ENCODE peak calls at places on chromosomes 4 and X, in seven cellular contexts. One of them, this sample, is unnamed.

GRCh38 chr4:139815646-139816601 is 150.3 kb downstream of the MGST2 start:
- DNase-seq in GDM1: peak
- DNase-seq in effector CD8-positive, alpha-beta T cell: no peak
- DNase-seq in T follicular helper cell: no peak
- DNase-seq in SW 1271: no peak
- DNase-seq in tibial artery: no peak
- DNase-seq in neural crest cell: peak
- DNase-seq in this sample: peak

GRCh38 chr4:43048570-43048969 is 156.1 kb downstream of the GRXCR1 start:
- DNase-seq in GDM1: no peak
- DNase-seq in effector CD8-positive, alpha-beta T cell: no peak
- DNase-seq in T follicular helper cell: no peak
- DNase-seq in SW 1271: no peak
- DNase-seq in tibial artery: no peak
- DNase-seq in neural crest cell: no peak
- DNase-seq in this sample: no peak

GRCh38 chr4:180314972-180315371 is 1928.2 kb upstream of the TENM3 start:
- DNase-seq in GDM1: no peak
- DNase-seq in effector CD8-positive, alpha-beta T cell: no peak
- DNase-seq in T follicular helper cell: no peak
- DNase-seq in SW 1271: no peak
- DNase-seq in tibial artery: no peak
- DNase-seq in neural crest cell: no peak
- DNase-seq in this sample: no peak

GRCh38 chr4:83438719-83439118 is 16.9 kb downstream of the HELQ start:
- DNase-seq in GDM1: no peak
- DNase-seq in effector CD8-positive, alpha-beta T cell: no peak
- DNase-seq in T follicular helper cell: no peak
- DNase-seq in SW 1271: no peak
- DNase-seq in tibial artery: no peak
- DNase-seq in neural crest cell: no peak
- DNase-seq in this sample: no peak

GRCh38 chr4:127731406-127731805 is 1.2 kb downstream of the SLC25A31 start:
- DNase-seq in GDM1: no peak
- DNase-seq in effector CD8-positive, alpha-beta T cell: no peak
- DNase-seq in T follicular helper cell: no peak
- DNase-seq in SW 1271: no peak
- DNase-seq in tibial artery: no peak
- DNase-seq in neural crest cell: no peak
- DNase-seq in this sample: no peak

GRCh38 chrX:41064028-41064427 is 21.2 kb upstream of the USP9X start:
- DNase-seq in GDM1: no peak
- DNase-seq in effector CD8-positive, alpha-beta T cell: no peak
- DNase-seq in T follicular helper cell: no peak
- DNase-seq in SW 1271: no peak
- DNase-seq in tibial artery: no peak
- DNase-seq in neural crest cell: no peak
- DNase-seq in this sample: no peak

GRCh38 chr4:176001171-176002006 is 64.3 kb upstream of the WDR17 start:
- DNase-seq in GDM1: no peak
- DNase-seq in effector CD8-positive, alpha-beta T cell: no peak
- DNase-seq in T follicular helper cell: no peak
- DNase-seq in SW 1271: no peak
- DNase-seq in tibial artery: no peak
- DNase-seq in neural crest cell: peak
- DNase-seq in this sample: peak

GRCh38 chr4:125317526-125317880 is 2.7 kb downstream of the FAT4 start:
- DNase-seq in GDM1: no peak
- DNase-seq in effector CD8-positive, alpha-beta T cell: no peak
- DNase-seq in T follicular helper cell: no peak
- DNase-seq in SW 1271: no peak
- DNase-seq in tibial artery: no peak
- DNase-seq in neural crest cell: peak
- DNase-seq in this sample: peak

GRCh38 chrX:10160221-10160620 is 3.4 kb downstream of the CLCN4 start:
- DNase-seq in GDM1: no peak
- DNase-seq in effector CD8-positive, alpha-beta T cell: no peak
- DNase-seq in T follicular helper cell: no peak
- DNase-seq in SW 1271: no peak
- DNase-seq in tibial artery: no peak
- DNase-seq in neural crest cell: no peak
- DNase-seq in this sample: no peak

GRCh38 chr4:75232546-75232945 is 281.7 kb downstream of the RCHY1 start:
- DNase-seq in GDM1: no peak
- DNase-seq in effector CD8-positive, alpha-beta T cell: no peak
- DNase-seq in T follicular helper cell: no peak
- DNase-seq in SW 1271: no peak
- DNase-seq in tibial artery: no peak
- DNase-seq in neural crest cell: no peak
- DNase-seq in this sample: no peak

GRCh38 chr4:151195801-151196200 is 81.2 kb upstream of the PRSS48 start:
- DNase-seq in GDM1: no peak
- DNase-seq in effector CD8-positive, alpha-beta T cell: no peak
- DNase-seq in T follicular helper cell: no peak
- DNase-seq in SW 1271: no peak
- DNase-seq in tibial artery: no peak
- DNase-seq in neural crest cell: no peak
- DNase-seq in this sample: no peak

GRCh38 chr4:61395754-61396153 is 195.6 kb downstream of the ADGRL3 start:
- DNase-seq in GDM1: no peak
- DNase-seq in effector CD8-positive, alpha-beta T cell: no peak
- DNase-seq in T follicular helper cell: no peak
- DNase-seq in SW 1271: no peak
- DNase-seq in tibial artery: no peak
- DNase-seq in neural crest cell: no peak
- DNase-seq in this sample: no peak

GRCh38 chr4:18689308-18689915 is 667.9 kb upstream of the LCORL start:
- DNase-seq in GDM1: peak
- DNase-seq in effector CD8-positive, alpha-beta T cell: no peak
- DNase-seq in T follicular helper cell: peak
- DNase-seq in SW 1271: peak
- DNase-seq in tibial artery: no peak
- DNase-seq in neural crest cell: peak
- DNase-seq in this sample: peak

GRCh38 chr4:184536070-184536880 is 61.9 kb upstream of the IRF2 start:
- DNase-seq in GDM1: no peak
- DNase-seq in effector CD8-positive, alpha-beta T cell: no peak
- DNase-seq in T follicular helper cell: no peak
- DNase-seq in SW 1271: no peak
- DNase-seq in tibial artery: no peak
- DNase-seq in neural crest cell: no peak
- DNase-seq in this sample: no peak

GRCh38 chrX:131675596-131676194 is 131.8 kb downstream of the OR13H1 start:
- DNase-seq in GDM1: no peak
- DNase-seq in effector CD8-positive, alpha-beta T cell: no peak
- DNase-seq in T follicular helper cell: no peak
- DNase-seq in SW 1271: peak
- DNase-seq in tibial artery: no peak
- DNase-seq in neural crest cell: no peak
- DNase-seq in this sample: no peak

GRCh38 chrX:46912673-46913491 is 661 bp downstream of the JADE3 start:
- DNase-seq in GDM1: peak
- DNase-seq in effector CD8-positive, alpha-beta T cell: no peak
- DNase-seq in T follicular helper cell: peak
- DNase-seq in SW 1271: peak
- DNase-seq in tibial artery: peak
- DNase-seq in neural crest cell: peak
- DNase-seq in this sample: peak

GRCh38 chr4:81828991-81829390 is 357.3 kb upstream of the RASGEF1B start:
- DNase-seq in GDM1: no peak
- DNase-seq in effector CD8-positive, alpha-beta T cell: no peak
- DNase-seq in T follicular helper cell: no peak
- DNase-seq in SW 1271: no peak
- DNase-seq in tibial artery: no peak
- DNase-seq in neural crest cell: no peak
- DNase-seq in this sample: no peak

GRCh38 chr4:17094811-17095210 is 196.4 kb upstream of the LDB2 start:
- DNase-seq in GDM1: no peak
- DNase-seq in effector CD8-positive, alpha-beta T cell: no peak
- DNase-seq in T follicular helper cell: no peak
- DNase-seq in SW 1271: no peak
- DNase-seq in tibial artery: no peak
- DNase-seq in neural crest cell: no peak
- DNase-seq in this sample: no peak

GRCh38 chrX:10016516-10017132 is 49.5 kb downstream of the CLDN34 start:
- DNase-seq in GDM1: no peak
- DNase-seq in effector CD8-positive, alpha-beta T cell: no peak
- DNase-seq in T follicular helper cell: no peak
- DNase-seq in SW 1271: no peak
- DNase-seq in tibial artery: no peak
- DNase-seq in neural crest cell: no peak
- DNase-seq in this sample: no peak

GRCh38 chr4:99507762-99508161 is 3.1 kb upstream of the C4orf17 start:
- DNase-seq in GDM1: no peak
- DNase-seq in effector CD8-positive, alpha-beta T cell: no peak
- DNase-seq in T follicular helper cell: no peak
- DNase-seq in SW 1271: no peak
- DNase-seq in tibial artery: no peak
- DNase-seq in neural crest cell: no peak
- DNase-seq in this sample: no peak

GRCh38 chr4:151687021-151687640 is 73.7 kb downstream of the GATB start:
- DNase-seq in GDM1: no peak
- DNase-seq in effector CD8-positive, alpha-beta T cell: no peak
- DNase-seq in T follicular helper cell: no peak
- DNase-seq in SW 1271: no peak
- DNase-seq in tibial artery: no peak
- DNase-seq in neural crest cell: no peak
- DNase-seq in this sample: no peak

GRCh38 chr4:107721436-107722090 is 1.5 kb upstream of the PAPSS1 start:
- DNase-seq in GDM1: peak
- DNase-seq in effector CD8-positive, alpha-beta T cell: peak
- DNase-seq in T follicular helper cell: peak
- DNase-seq in SW 1271: no peak
- DNase-seq in tibial artery: no peak
- DNase-seq in neural crest cell: no peak
- DNase-seq in this sample: no peak

GRCh38 chrX:154739952-154740351 is 10.9 kb downstream of the GAB3 start:
- DNase-seq in GDM1: no peak
- DNase-seq in effector CD8-positive, alpha-beta T cell: no peak
- DNase-seq in T follicular helper cell: no peak
- DNase-seq in SW 1271: no peak
- DNase-seq in tibial artery: no peak
- DNase-seq in neural crest cell: no peak
- DNase-seq in this sample: no peak

GRCh38 chr4:100493756-100494155 is 24.1 kb downstream of the EMCN start:
- DNase-seq in GDM1: no peak
- DNase-seq in effector CD8-positive, alpha-beta T cell: no peak
- DNase-seq in T follicular helper cell: no peak
- DNase-seq in SW 1271: no peak
- DNase-seq in tibial artery: no peak
- DNase-seq in neural crest cell: no peak
- DNase-seq in this sample: no peak

GRCh38 chr4:15303052-15303641 is 124.7 kb upstream of the C1QTNF7 start:
- DNase-seq in GDM1: no peak
- DNase-seq in effector CD8-positive, alpha-beta T cell: no peak
- DNase-seq in T follicular helper cell: no peak
- DNase-seq in SW 1271: peak
- DNase-seq in tibial artery: no peak
- DNase-seq in neural crest cell: no peak
- DNase-seq in this sample: peak

GRCh38 chr4:85153221-85153620 is 186.7 kb upstream of the WDFY3 start:
- DNase-seq in GDM1: no peak
- DNase-seq in effector CD8-positive, alpha-beta T cell: no peak
- DNase-seq in T follicular helper cell: no peak
- DNase-seq in SW 1271: no peak
- DNase-seq in tibial artery: no peak
- DNase-seq in neural crest cell: no peak
- DNase-seq in this sample: no peak

GRCh38 chr4:77036206-77036605 is 39.6 kb downstream of the CCNI start:
- DNase-seq in GDM1: no peak
- DNase-seq in effector CD8-positive, alpha-beta T cell: no peak
- DNase-seq in T follicular helper cell: no peak
- DNase-seq in SW 1271: no peak
- DNase-seq in tibial artery: no peak
- DNase-seq in neural crest cell: no peak
- DNase-seq in this sample: no peak

GRCh38 chrX:10769165-10769564 is 148.8 kb upstream of the MID1 start:
- DNase-seq in GDM1: no peak
- DNase-seq in effector CD8-positive, alpha-beta T cell: no peak
- DNase-seq in T follicular helper cell: no peak
- DNase-seq in SW 1271: peak
- DNase-seq in tibial artery: no peak
- DNase-seq in neural crest cell: no peak
- DNase-seq in this sample: no peak

GRCh38 chr4:94650690-94651089 is 107.1 kb upstream of the BMPR1B start:
- DNase-seq in GDM1: no peak
- DNase-seq in effector CD8-positive, alpha-beta T cell: no peak
- DNase-seq in T follicular helper cell: no peak
- DNase-seq in SW 1271: no peak
- DNase-seq in tibial artery: no peak
- DNase-seq in neural crest cell: no peak
- DNase-seq in this sample: no peak

GRCh38 chrX:2549874-2550273 is 49.1 kb upstream of the DHRSX start:
- DNase-seq in GDM1: no peak
- DNase-seq in effector CD8-positive, alpha-beta T cell: no peak
- DNase-seq in T follicular helper cell: no peak
- DNase-seq in SW 1271: no peak
- DNase-seq in tibial artery: no peak
- DNase-seq in neural crest cell: no peak
- DNase-seq in this sample: no peak

This sample was measured in uterus.